ENCODE peak calls at places on chromosomes 3 and 15, in seven cellular contexts. H, K, S, Q, M, V and G are unnamed samples.

GRCh38 chr3:172305552-172305951 is 142.7 kb downstream of the GHSR start:
- DNase-seq in H (no peak), K (no peak), S (no peak), Q (no peak), M (no peak), V (peak), G (no peak)

GRCh38 chr15:97961067-97961954 is 808 bp downstream of the ARRDC4 start:
- DNase-seq in H (peak), K (peak), S (peak), Q (peak), M (peak), V (peak), G (no peak)

GRCh38 chr3:67489816-67490215 is 164.6 kb downstream of the SUCLG2 start:
- DNase-seq in H (no peak), K (no peak), S (no peak), Q (no peak), M (no peak), V (peak), G (no peak)

GRCh38 chr3:156674911-156675743 is 737 bp downstream of the TIPARP start:
- DNase-seq in H (peak), K (peak), S (peak), Q (peak), M (peak), V (peak), G (peak)

GRCh38 chr3:25563601-25564000 is 101.1 kb downstream of the TOP2B start:
- DNase-seq in H (no peak), K (no peak), S (no peak), Q (no peak), M (no peak), V (peak), G (no peak)

GRCh38 chr3:69499899-69500316 is 114.0 kb upstream of the FRMD4B start:
- DNase-seq in H (peak), K (no peak), S (no peak), Q (no peak), M (peak), V (no peak), G (no peak)

GRCh38 chr3:45132568-45133211 is 13.5 kb downstream of the CDCP1 start:
- DNase-seq in H (no peak), K (no peak), S (no peak), Q (no peak), M (no peak), V (no peak), G (no peak)

GRCh38 chr3:105353485-105354161 is 13.1 kb upstream of the ALCAM start:
- DNase-seq in H (peak), K (no peak), S (no peak), Q (peak), M (no peak), V (peak), G (no peak)

GRCh38 chr15:20386198-20386597 is 155.4 kb downstream of the GOLGA6L6 start:
- DNase-seq in H (no peak), K (no peak), S (no peak), Q (no peak), M (no peak), V (no peak), G (no peak)

GRCh38 chr3:66606868-66607267 is 106.0 kb upstream of the LRIG1 start:
- DNase-seq in H (no peak), K (no peak), S (no peak), Q (no peak), M (no peak), V (no peak), G (no peak)

GRCh38 chr3:66603161-66603611 is 102.4 kb upstream of the LRIG1 start:
- DNase-seq in H (no peak), K (no peak), S (no peak), Q (no peak), M (no peak), V (no peak), G (no peak)

GRCh38 chr3:140529096-140529495 is 148.8 kb upstream of the TRIM42 start:
- DNase-seq in H (no peak), K (no peak), S (no peak), Q (no peak), M (no peak), V (peak), G (no peak)

GRCh38 chr3:171646357-171647133 is 163.7 kb downstream of the PLD1 start:
- DNase-seq in H (no peak), K (peak), S (no peak), Q (no peak), M (no peak), V (peak), G (no peak)

GRCh38 chr3:81530180-81530939 is 231.1 kb downstream of the GBE1 start:
- DNase-seq in H (no peak), K (no peak), S (no peak), Q (no peak), M (no peak), V (no peak), G (no peak)
- H3K4me3 ChIP-seq in H (no peak), K (no peak), S (no peak), Q (no peak), M (no peak), V (no peak), G (no peak)

DNA sequence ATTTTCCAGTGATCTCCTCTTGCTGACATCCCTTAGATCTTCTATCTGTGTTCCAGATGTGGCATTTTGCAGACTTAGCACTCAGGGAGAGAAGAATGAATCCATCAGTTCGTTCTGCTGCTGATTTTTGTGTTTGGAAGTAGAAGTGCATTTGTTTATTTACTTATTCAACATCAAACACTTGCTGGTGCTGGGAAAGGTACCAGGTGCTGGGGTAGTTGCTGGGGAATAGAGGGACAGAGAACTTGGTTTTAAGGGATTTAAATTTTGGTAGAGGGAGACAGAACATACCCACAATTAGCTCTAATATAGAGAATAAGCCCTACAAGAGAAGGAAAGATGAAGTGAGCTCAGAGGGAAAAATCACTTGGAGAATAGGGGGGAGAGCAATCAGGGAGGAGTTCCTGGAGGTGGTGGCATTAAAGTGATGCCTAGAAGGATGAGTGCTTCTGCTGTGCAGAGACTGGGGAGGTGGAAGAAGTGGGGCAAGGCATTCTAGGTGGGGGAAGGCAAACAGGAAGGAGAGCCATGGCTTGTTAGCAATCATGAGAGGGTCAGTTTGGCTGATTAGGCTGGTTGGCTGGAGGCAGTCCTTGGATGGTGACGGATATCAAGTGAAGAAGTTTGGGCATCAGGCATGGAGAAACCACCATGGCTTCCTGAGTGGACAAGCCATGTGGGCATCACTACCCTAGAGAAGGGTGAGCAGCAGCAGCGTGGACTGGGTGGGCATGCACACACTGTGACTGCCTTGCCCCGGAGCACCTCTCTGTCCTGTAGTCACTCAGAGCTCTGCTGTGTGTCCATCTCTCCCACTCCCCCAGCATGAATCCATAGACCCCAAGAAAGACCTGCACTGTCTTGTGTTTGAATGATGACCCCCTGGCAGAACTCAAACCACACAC is 197.3 kb downstream of the OPA1 start:
- DNase-seq in H (no peak), K (no peak), S (no peak), Q (no peak), M (no peak), V (no peak), G (no peak)
- H3K27ac ChIP-seq in H (no peak), K (no peak), S (no peak), Q (no peak), M (no peak), V (no peak), G (no peak)

GRCh38 chr15:68537506-68537905 is 41.3 kb upstream of the CORO2B start:
- DNase-seq in H (no peak), K (no peak), S (no peak), Q (no peak), M (no peak), V (peak), G (no peak)

GRCh38 chr15:68537097-68537496 is 41.7 kb upstream of the CORO2B start:
- DNase-seq in H (no peak), K (no peak), S (no peak), Q (no peak), M (no peak), V (no peak), G (no peak)

GRCh38 chr15:68538291-68538690 is 40.5 kb upstream of the CORO2B start:
- DNase-seq in H (no peak), K (no peak), S (no peak), Q (no peak), M (no peak), V (no peak), G (no peak)

GRCh38 chr15:68531794-68532193 is 47.0 kb upstream of the CORO2B start:
- DNase-seq in H (no peak), K (no peak), S (no peak), Q (no peak), M (no peak), V (no peak), G (no peak)

GRCh38 chr15:68536331-68537095 is 42.3 kb upstream of the CORO2B start:
- DNase-seq in H (no peak), K (no peak), S (no peak), Q (no peak), M (no peak), V (peak), G (no peak)
- H3K4me3 ChIP-seq in H (no peak), K (no peak), S (no peak), Q (no peak), M (no peak), V (no peak), G (no peak)

GRCh38 chr15:96336045-96336642 is 5.6 kb downstream of the NR2F2 start:
- DNase-seq in H (peak), K (peak), S (no peak), Q (no peak), M (no peak), V (no peak), G (no peak)

GRCh38 chr15:96337991-96338771 is 7.7 kb downstream of the NR2F2 start:
- DNase-seq in H (no peak), K (no peak), S (no peak), Q (no peak), M (no peak), V (no peak), G (no peak)

GRCh38 chr15:96336643-96337353 is 6.3 kb downstream of the NR2F2 start:
- DNase-seq in H (peak), K (peak), S (peak), Q (no peak), M (peak), V (no peak), G (no peak)

GRCh38 chr15:96338772-96339661 is 8.5 kb downstream of the NR2F2 start:
- DNase-seq in H (no peak), K (no peak), S (no peak), Q (no peak), M (no peak), V (no peak), G (no peak)

DNA sequence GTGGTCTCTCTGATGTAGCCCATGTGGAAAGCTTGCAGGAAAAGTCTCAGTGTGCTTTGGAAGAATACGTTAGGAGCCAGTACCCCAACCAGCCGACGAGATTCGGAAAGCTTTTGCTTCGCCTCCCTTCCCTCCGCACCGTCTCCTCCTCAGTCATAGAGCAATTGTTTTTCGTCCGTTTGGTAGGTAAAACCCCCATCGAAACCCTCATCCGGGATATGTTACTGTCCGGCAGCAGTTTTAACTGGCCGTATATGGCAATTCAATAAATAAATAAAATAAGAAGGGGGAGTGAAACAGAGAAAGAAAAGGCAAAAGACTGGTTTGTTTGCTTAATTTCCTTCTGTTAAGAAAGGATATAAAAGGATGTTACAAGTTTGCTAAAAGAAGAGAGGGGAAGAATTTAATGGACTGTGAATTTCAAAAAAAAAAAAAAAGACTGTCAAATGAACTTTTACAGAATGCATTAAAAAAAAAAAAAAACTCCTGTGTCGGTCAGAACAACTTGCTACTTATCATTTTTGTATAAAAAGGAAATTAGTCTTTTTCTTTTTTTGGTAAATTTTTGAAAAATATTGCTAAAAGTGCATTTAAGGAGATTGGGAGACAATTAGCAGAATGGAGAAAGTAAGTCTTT is 7.0 kb downstream of the NR2F2 start:
- DNase-seq in H (peak), K (no peak), S (no peak), Q (no peak), M (peak), V (no peak), G (no peak)
- H3K27ac ChIP-seq in H (peak), K (peak), S (peak), Q (peak), M (peak), V (peak), G (no peak)

DNA sequence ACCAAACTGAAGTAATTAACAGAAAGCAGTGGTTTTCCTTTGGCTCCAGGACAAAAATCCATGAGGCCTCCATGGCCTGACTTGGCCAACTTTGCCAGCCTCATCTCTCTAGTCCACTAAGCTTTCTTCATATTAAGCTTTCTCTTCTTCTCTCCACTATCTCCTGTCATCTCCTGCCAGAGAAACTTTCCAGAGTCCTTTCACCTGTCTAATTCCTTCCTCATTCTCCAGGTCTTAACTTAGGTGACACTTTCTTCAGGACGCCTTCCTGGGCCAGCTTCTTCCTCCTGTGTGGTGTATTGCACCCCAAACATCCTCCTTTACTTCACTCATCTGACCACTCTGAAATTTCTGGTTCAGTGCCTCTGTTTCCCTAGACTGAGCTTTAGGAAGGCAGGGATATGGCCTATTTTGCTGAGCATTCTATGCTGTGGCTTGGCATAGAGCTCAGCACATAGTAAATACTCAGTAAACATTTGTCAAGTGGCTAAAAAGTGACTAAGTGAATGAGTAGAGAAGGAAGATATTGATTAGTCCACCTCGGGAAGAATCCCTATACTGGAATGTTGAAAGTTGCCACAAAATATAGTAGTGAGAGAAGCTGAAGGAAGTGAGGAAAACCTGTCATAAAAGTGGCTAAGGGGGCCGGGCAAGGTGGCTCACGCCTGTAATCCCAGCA is 34.6 kb upstream of the IGF2BP2 start:
- DNase-seq in H (no peak), K (no peak), S (no peak), Q (no peak), M (no peak), V (no peak), G (no peak)
- H3K4me3 ChIP-seq in H (no peak), K (no peak), S (no peak), Q (no peak), M (no peak), V (no peak), G (no peak)

GRCh38 chr3:184177767-184178306 is 3.2 kb downstream of the AP2M1 start:
- DNase-seq in H (no peak), K (no peak), S (no peak), Q (no peak), M (peak), V (no peak), G (no peak)
- H3K27ac ChIP-seq in H (peak), K (peak), S (peak), Q (no peak), M (no peak), V (peak), G (no peak)